ENCODE peak calls at places on chromosomes 2 and 18, in four cellular contexts. O, U, S and L are unnamed samples.

GRCh38 chr2:127415593-127416485 is 2.4 kb upstream of the PROC start:
- DNase-seq in O (no peak), U (peak), S (peak), L (peak)

GRCh38 chr2:212135739-212136138 is 402.9 kb downstream of the ERBB4 start:
- DNase-seq in O (peak), U (peak), S (no peak), L (no peak)

GRCh38 chr2:235802542-235802941 is 308.7 kb downstream of the AGAP1 start:
- DNase-seq in O (no peak), U (no peak), S (no peak), L (no peak)

GRCh38 chr18:63162271-63163014 is 157.1 kb downstream of the BCL2 start:
- DNase-seq in O (peak), U (no peak), S (no peak), L (no peak)

GRCh38 chr2:225355788-225356187 is 43.7 kb upstream of the NYAP2 start:
- DNase-seq in O (no peak), U (peak), S (no peak), L (no peak)

GRCh38 chr2:73259704-73260337 is 24.5 kb downstream of the FBXO41 start:
- DNase-seq in O (no peak), U (no peak), S (no peak), L (no peak)

GRCh38 chr2:58918138-58918537 is 677.0 kb upstream of the FANCL start:
- DNase-seq in O (peak), U (no peak), S (no peak), L (peak)

GRCh38 chr2:861655-862355 is 88.8 kb upstream of the SNTG2 start:
- DNase-seq in O (no peak), U (peak), S (no peak), L (no peak)

GRCh38 chr2:225041871-225042799 is at the start of gene DOCK10:
- DNase-seq in O (peak), U (peak), S (peak), L (no peak)

GRCh38 chr18:79488311-79489047 is 92.7 kb downstream of the NFATC1 start:
- DNase-seq in O (no peak), U (no peak), S (no peak), L (no peak)

GRCh38 chr2:70498528-70498927 is 55.1 kb downstream of the TGFA start:
- DNase-seq in O (no peak), U (peak), S (no peak), L (no peak)

GRCh38 chr2:74174909-74175308 is 3.8 kb downstream of the MOB1A start:
- DNase-seq in O (no peak), U (no peak), S (no peak), L (no peak)

GRCh38 chr18:48236822-48237221 is 172.4 kb downstream of the ZBTB7C start:
- DNase-seq in O (no peak), U (no peak), S (no peak), L (no peak)

GRCh38 chr2:47654790-47655562 is 128.0 kb upstream of the MSH6 start:
- DNase-seq in O (no peak), U (no peak), S (no peak), L (no peak)

GRCh38 chr2:225429718-225430117 is 30.2 kb downstream of the NYAP2 start:
- DNase-seq in O (peak), U (peak), S (no peak), L (no peak)

GRCh38 chr2:132871829-132872228 is 201.8 kb upstream of the LYPD1 start:
- DNase-seq in O (peak), U (no peak), S (no peak), L (no peak)

GRCh38 chr2:20040489-20041172 is 10.8 kb downstream of the LAPTM4A start:
- DNase-seq in O (peak), U (no peak), S (no peak), L (no peak)

GRCh38 chr18:34913837-34914755 is 127.1 kb upstream of the MAPRE2 start:
- DNase-seq in O (peak), U (no peak), S (no peak), L (no peak)

GRCh38 chr18:31497711-31498449 is at the start of gene DSG2:
- DNase-seq in O (no peak), U (peak), S (peak), L (peak)

GRCh38 chr2:62287335-62287734 is 91.4 kb downstream of the B3GNT2 start:
- DNase-seq in O (no peak), U (no peak), S (no peak), L (no peak)

GRCh38 chr2:143692162-143692561 is 562.9 kb downstream of the ARHGAP15 start:
- DNase-seq in O (no peak), U (no peak), S (no peak), L (no peak)

GRCh38 chr2:189927823-189928222 is 134.7 kb downstream of the MSTN start:
- DNase-seq in O (no peak), U (no peak), S (no peak), L (no peak)

GRCh38 chr18:32289480-32290075 is 99.7 kb downstream of the MEP1B start:
- DNase-seq in O (peak), U (peak), S (peak), L (peak)

GRCh38 chr18:43515481-43515880 is 238.2 kb upstream of the SYT4 start:
- DNase-seq in O (no peak), U (no peak), S (no peak), L (no peak)

GRCh38 chr18:70422061-70422965 is 133.5 kb downstream of the SOCS6 start:
- DNase-seq in O (peak), U (peak), S (no peak), L (no peak)